ENCODE peak calls at places on chromosomes 4 and X, in six cellular contexts. D is BE2C, Q is fibroblast of lung, J is kidney, E is stomach, S is lung. W is an unnamed sample. For H3K9me3, the result is how much of the 10 kb centered on the place peaks cover.

GRCh38 chrX:18354369-18355329 is at the start of gene SCML2:
- DNase-seq in E (peak), D (peak), S (no peak), J (peak), Q (peak), W (no peak)

GRCh38 chr4:75637176-75637575 is 6.8 kb upstream of the CDKL2 start:
- DNase-seq in S (no peak), D (no peak), J (no peak), Q (peak), E (no peak), W (no peak)

GRCh38 chrX:125205918-125206665 is 113.6 kb upstream of the TEX13C start:
- DNase-seq in Q (no peak), J (no peak), E (no peak), S (no peak), D (no peak), W (no peak)

GRCh38 chr4:37780444-37781133 is 45.9 kb upstream of the PGM2 start:
- DNase-seq in J (no peak), Q (peak), E (peak), D (no peak), S (no peak), W (no peak)

GRCh38 chr4:111556861-111557260 is 588.4 kb upstream of the FAM241A start:
- DNase-seq in Q (no peak), J (no peak), S (no peak), E (no peak), D (no peak), W (no peak)

GRCh38 chr4:37602454-37603069 is 83.6 kb downstream of the RELL1 start:
- DNase-seq in S (no peak), Q (no peak), D (no peak), J (no peak), E (no peak), W (no peak)

GRCh38 chrX:119004920-119005524 is 30.6 kb downstream of the LONRF3 start:
- DNase-seq in J (peak), D (peak), Q (peak), E (peak), S (peak), W (no peak)

GRCh38 chr4:173526724-173527102 is 3.3 kb downstream of the HAND2 start:
- DNase-seq in S (no peak), J (no peak), D (no peak), E (no peak), Q (no peak), W (no peak)

GRCh38 chrX:41209853-41210252 is 124.1 kb upstream of the DDX3X start:
- DNase-seq in J (no peak), Q (no peak), E (no peak), S (no peak), D (no peak), W (no peak)

GRCh38 chrX:87299563-87300160 is 217.9 kb upstream of the KLHL4 start:
- DNase-seq in J (no peak), E (no peak), S (no peak), Q (peak), D (no peak), W (no peak)

GRCh38 chr4:10099521-10100325 is 16.9 kb downstream of the WDR1 start:
- DNase-seq in J (no peak), Q (no peak), E (no peak), S (no peak), D (no peak), W (no peak)

GRCh38 chr4:183242291-183242690 is 77.8 kb downstream of the CLDN22 start:
- DNase-seq in S (no peak), J (no peak), Q (no peak), E (no peak), D (no peak), W (no peak)

GRCh38 chrX:65072590-65072989 is 96.3 kb upstream of the ZC4H2 start:
- DNase-seq in Q (no peak), D (no peak), S (no peak), J (no peak), E (no peak), W (no peak)
- H3K9me3 ChIP-seq in Q (under half), D (under half), S (under half), J (under half), E (under half), W (under half)

DNA sequence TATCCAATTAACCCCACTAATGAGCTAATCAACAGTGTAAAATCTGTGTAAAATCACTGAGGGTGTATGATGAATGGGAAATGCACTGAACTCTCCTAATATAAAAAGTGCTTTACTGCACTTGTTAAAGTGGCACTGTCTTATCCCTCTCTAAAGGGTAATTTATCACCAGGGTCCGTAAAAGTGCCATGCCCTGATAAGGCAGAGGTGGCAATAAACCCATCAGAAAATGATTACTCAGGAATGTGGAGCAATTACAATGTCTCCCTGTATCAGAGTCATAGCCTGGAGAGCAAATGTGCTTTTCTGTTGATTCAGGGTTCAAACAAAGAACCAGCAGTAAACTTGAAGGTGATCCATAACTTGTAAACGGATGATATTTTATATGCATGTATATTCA is 798.2 kb downstream of the PDHA2 start:
- DNase-seq in E (no peak), D (no peak), J (no peak), Q (no peak), S (no peak), W (no peak)
- TF ChIP-seq CTCF in E (no peak), D (no peak), J (no peak), Q (no peak), S (no peak), W (no peak)

GRCh38 chr4:12126476-12126875 is 697.8 kb upstream of the HS3ST1 start:
- DNase-seq in S (no peak), D (no peak), Q (no peak), E (no peak), J (no peak), W (no peak)
- H3K9me3 ChIP-seq in S (under half), D (under half), Q (under half), E (under half), J (under half), W (under half)

DNA sequence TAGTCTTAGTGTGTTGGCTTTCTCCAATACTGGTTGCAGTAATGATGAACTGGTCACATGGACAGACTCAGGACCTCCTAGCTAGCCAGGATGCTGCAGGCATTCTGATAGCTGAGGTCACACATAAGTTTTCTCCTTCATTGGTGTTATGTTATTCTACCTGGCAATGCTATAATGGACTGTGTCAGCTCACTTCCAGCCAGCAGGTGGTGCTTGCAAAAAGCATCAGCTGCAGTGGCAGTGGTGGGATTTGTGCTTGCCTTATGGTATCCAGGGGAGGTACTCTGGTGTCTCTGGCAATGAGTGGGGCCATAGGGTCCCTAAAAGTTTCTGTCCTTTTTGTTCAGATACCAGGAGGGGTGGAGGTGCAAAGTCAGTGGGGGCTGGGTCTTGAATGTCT is 33.6 kb downstream of the ZNF330 start:
- DNase-seq in E (no peak), Q (no peak), S (no peak), J (no peak), D (no peak), W (no peak)
- TF ChIP-seq CTCF in E (no peak), Q (no peak), S (no peak), J (no peak), D (peak), W (no peak)

GRCh38 chr4:792729-793108 is 33.2 kb downstream of the CPLX1 start:
- DNase-seq in S (no peak), D (no peak), J (no peak), E (no peak), Q (no peak), W (no peak)

GRCh38 chr4:793109-793861 is 32.6 kb downstream of the CPLX1 start:
- DNase-seq in S (no peak), D (no peak), E (no peak), J (peak), Q (no peak), W (no peak)

GRCh38 chr4:795726-796119 is 30.2 kb downstream of the CPLX1 start:
- DNase-seq in E (no peak), D (no peak), Q (no peak), S (no peak), J (peak), W (no peak)

GRCh38 chr4:794911-795725 is 30.8 kb downstream of the CPLX1 start:
- DNase-seq in J (peak), Q (no peak), E (no peak), S (no peak), D (no peak), W (no peak)

DNA sequence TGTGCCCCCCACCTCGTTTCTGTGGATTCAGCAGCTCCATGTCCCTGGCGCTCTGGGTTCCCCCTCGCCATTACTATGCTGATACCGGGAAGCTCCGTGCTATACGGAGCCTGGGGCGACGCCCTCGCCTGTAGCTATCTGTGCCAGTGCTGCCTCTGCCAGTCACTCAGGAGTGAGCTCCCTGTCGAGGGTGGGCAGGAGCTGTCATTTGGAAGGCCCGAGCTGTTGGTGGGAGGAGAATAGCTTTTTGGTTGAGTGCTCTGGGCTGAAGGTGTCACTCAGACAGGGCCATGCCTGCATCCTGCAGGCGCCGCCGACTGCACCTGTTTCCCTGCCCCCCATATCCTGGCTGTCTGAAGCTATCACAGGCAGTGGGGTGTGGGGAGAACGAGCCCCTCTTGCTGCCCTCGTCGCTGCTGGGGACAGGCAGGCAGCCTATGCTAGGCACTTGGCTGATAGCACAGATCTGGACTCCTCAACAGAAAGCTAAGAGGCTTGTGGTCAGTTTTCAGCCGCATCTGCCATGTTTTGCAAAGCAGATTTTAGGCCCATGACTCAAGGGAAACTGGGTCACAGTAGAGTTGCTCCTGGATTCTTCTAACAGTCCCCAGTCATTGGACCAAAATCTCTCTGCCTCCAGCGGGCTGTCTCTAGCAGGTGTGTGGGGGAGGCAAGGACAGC is 31.8 kb downstream of the CPLX1 start:
- DNase-seq in Q (no peak), S (no peak), E (no peak), D (no peak), J (peak), W (no peak)
- H3K9me3 ChIP-seq in Q (under half), S (under half), E (under half), D (under half), J (under half), W (under half)

GRCh38 chr4:6087669-6088068 is 69.4 kb upstream of the C4orf50 start:
- DNase-seq in J (no peak), E (peak), Q (no peak), D (peak), S (no peak), W (no peak)
- TF ChIP-seq CTCF in J (peak), E (peak), Q (no peak), D (peak), S (peak), W (no peak)

GRCh38 chrX:38403834-38404233 is 51.4 kb downstream of the OTC start:
- DNase-seq in E (no peak), D (no peak), J (no peak), Q (no peak), S (no peak), W (no peak)

DNA sequence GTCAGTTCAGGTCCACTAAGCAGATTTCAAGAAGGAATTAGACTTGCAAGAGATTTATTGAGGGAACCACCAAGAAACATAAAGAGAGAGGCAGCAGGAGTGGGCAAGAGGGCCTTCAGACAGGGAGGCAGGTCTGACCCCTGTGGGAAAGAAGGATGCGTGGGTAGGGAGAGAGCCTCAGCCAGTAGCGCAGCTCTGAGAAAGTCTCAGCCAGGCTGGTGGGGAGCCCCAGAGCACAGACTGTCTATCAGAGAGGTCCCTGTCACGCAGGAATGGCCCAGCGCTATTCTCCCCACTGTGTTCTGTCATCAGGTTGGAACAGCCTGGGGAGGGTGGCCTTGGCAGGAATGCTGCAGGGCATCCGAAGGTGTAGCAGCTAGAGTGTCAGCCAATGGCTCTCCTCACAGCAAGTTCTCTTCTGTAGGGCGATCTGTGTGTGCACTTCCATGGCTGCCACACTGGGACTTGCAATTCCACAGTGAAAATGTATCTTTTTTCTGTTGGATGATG is 48.1 kb downstream of the OTC start:
- DNase-seq in Q (no peak), E (no peak), D (peak), J (no peak), S (no peak), W (no peak)
- H3K9me3 ChIP-seq in Q (under half), E (under half), D (under half), J (under half), S (under half), W (under half)

GRCh38 chrX:44101300-44101699 is 128.1 kb upstream of the NDP start:
- DNase-seq in Q (no peak), J (no peak), D (no peak), E (no peak), S (no peak), W (no peak)

GRCh38 chrX:44106864-44107263 is 133.7 kb upstream of the NDP start:
- DNase-seq in Q (no peak), E (no peak), S (no peak), D (no peak), J (no peak), W (no peak)

GRCh38 chrX:44104699-44105098 is 131.5 kb upstream of the NDP start:
- DNase-seq in S (no peak), Q (no peak), J (no peak), D (peak), E (no peak), W (no peak)

DNA sequence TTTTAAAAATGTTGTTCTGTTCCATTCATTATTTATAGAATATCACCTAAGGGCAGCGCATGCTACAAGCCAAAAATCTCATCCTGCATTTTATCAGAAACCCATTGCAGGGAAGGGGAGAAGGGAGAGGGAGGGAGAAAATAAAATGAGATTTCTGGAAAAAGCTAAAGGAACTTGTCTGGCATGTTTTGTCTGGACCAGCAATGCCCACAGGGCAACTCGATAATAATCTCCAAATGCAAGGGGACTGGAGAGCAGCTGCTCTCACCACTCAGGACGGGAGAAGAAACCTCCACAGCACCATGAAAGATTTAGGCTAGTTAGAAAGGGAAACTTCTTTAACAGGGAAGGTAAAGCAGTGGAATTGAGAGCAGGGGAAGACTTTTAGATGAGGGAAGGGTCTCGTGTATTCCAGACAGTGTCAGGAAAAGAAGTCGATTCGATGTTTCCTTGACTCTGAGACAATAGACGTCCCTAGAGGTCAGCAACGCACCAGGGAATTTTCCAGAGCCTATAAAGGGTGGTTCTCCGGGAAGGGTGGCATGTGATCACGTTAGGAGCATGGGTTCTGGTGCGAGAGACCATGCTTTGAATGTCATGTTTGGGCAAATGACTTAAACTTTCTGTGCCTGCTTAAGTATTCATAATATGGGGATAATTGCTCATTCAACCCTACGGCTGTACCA is 132.2 kb upstream of the NDP start:
- DNase-seq in S (no peak), D (peak), Q (no peak), E (no peak), J (no peak), W (no peak)
- TF ChIP-seq CTCF in S (no peak), D (peak), Q (no peak), E (no peak), J (no peak), W (no peak)

GRCh38 chr4:14504162-14504561 is 498.1 kb upstream of the CPEB2 start:
- DNase-seq in S (no peak), E (no peak), Q (no peak), J (no peak), D (no peak), W (no peak)
- H3K9me3 ChIP-seq in S (under half), E (under half), Q (under half), J (under half), D (under half), W (under half)